ENCODE peak calls at places on chromosomes 12 and 14, in nine cellular contexts. L is A549, O is uterus, F is Calu3, A is hepatocyte, B is progenitor cell of endocrine pancreas, Q is B cell, P is AG09309, W is left ventricle myocardium inferior. C is an unnamed sample.

GRCh38 chr12:57008113-57008687 is 1.9 kb upstream of the ZBTB39 start:
- DNase-seq in L (peak), O (no peak), F (peak), A (peak), B (no peak), Q (no peak), P (peak), W (no peak), C (no peak)

GRCh38 chr12:18141583-18141982 is 51.6 kb upstream of the RERGL start:
- DNase-seq in L (no peak), O (no peak), F (peak), A (no peak), B (no peak), Q (no peak), P (no peak), W (no peak), C (no peak)

GRCh38 chr12:13044002-13044858 is at the start of gene FAM234B:
- DNase-seq in L (peak), O (peak), F (peak), A (peak), B (peak), Q (peak), P (peak), W (peak), C (peak)

GRCh38 chr12:1776139-1776975 is 44.0 kb upstream of the LRTM2 start:
- DNase-seq in L (peak), O (no peak), F (no peak), A (no peak), B (no peak), Q (no peak), P (peak), W (no peak), C (no peak)

GRCh38 chr12:22541496-22541895 is 2.8 kb downstream of the C2CD5 start:
- DNase-seq in L (no peak), O (no peak), F (no peak), A (no peak), B (no peak), Q (no peak), P (no peak), W (no peak), C (no peak)

GRCh38 chr12:94769040-94769420 is 118.7 kb upstream of the TMCC3 start:
- DNase-seq in L (no peak), O (no peak), F (no peak), A (no peak), B (no peak), Q (peak), P (no peak), W (no peak), C (no peak)

GRCh38 chr12:53805801-53806200 is 54.0 kb upstream of the CISTR start:
- DNase-seq in L (no peak), O (no peak), F (no peak), A (no peak), B (no peak), Q (no peak), P (no peak), W (no peak), C (no peak)

GRCh38 chr12:30756074-30756473 is 1.3 kb upstream of the CAPRIN2 start:
- DNase-seq in L (peak), O (peak), F (peak), A (no peak), B (no peak), Q (no peak), P (no peak), W (no peak), C (no peak)

GRCh38 chr14:99047436-99048110 is 224.4 kb downstream of the BCL11B start:
- DNase-seq in L (no peak), O (no peak), F (no peak), A (no peak), B (no peak), Q (no peak), P (no peak), W (no peak), C (no peak)

GRCh38 chr12:68180792-68181744 is 21.5 kb upstream of the IFNG start:
- DNase-seq in L (no peak), O (no peak), F (no peak), A (peak), B (no peak), Q (no peak), P (no peak), W (no peak), C (no peak)

GRCh38 chr14:68191567-68192321 is 372.2 kb downstream of the RAD51B start:
- DNase-seq in L (peak), O (no peak), F (peak), A (peak), B (no peak), Q (no peak), P (no peak), W (no peak), C (no peak)

GRCh38 chr12:57154076-57154475 is 6.7 kb upstream of the LRP1-AS start:
- DNase-seq in L (no peak), O (no peak), F (no peak), A (no peak), B (no peak), Q (no peak), P (no peak), W (no peak), C (no peak)

GRCh38 chr14:36604757-36605505 is 22.5 kb upstream of the NKX2-8 start:
- DNase-seq in L (peak), O (no peak), F (peak), A (peak), B (peak), Q (peak), P (peak), W (no peak), C (peak)
- TF ChIP-seq CTCF in L (peak), O (no peak), F (peak), A (peak), B (peak), Q (peak), P (peak), W (peak), C (peak)

GRCh38 chr14:36505193-36505815 is 14.7 kb downstream of the NKX2-1 start:
- DNase-seq in L (no peak), O (no peak), F (no peak), A (peak), B (no peak), Q (peak), P (no peak), W (no peak), C (no peak)

GRCh38 chr14:36507847-36508417 is 12.1 kb downstream of the NKX2-1 start:
- DNase-seq in L (no peak), O (no peak), F (no peak), A (no peak), B (no peak), Q (no peak), P (no peak), W (no peak), C (no peak)

GRCh38 chr14:36504805-36505192 is 15.2 kb downstream of the NKX2-1 start:
- DNase-seq in L (no peak), O (no peak), F (no peak), A (no peak), B (no peak), Q (no peak), P (no peak), W (no peak), C (no peak)

GRCh38 chr14:36506732-36507614 is 13.1 kb downstream of the NKX2-1 start:
- DNase-seq in L (no peak), O (no peak), F (no peak), A (no peak), B (no peak), Q (no peak), P (no peak), W (no peak), C (no peak)

GRCh38 chr14:36505892-36506731 is 13.9 kb downstream of the NKX2-1 start:
- DNase-seq in L (no peak), O (no peak), F (no peak), A (no peak), B (no peak), Q (no peak), P (no peak), W (no peak), C (peak)
- TF ChIP-seq CTCF in L (no peak), O (no peak), F (no peak), A (peak), B (peak), Q (no peak), P (no peak), W (no peak), C (no peak)

DNA sequence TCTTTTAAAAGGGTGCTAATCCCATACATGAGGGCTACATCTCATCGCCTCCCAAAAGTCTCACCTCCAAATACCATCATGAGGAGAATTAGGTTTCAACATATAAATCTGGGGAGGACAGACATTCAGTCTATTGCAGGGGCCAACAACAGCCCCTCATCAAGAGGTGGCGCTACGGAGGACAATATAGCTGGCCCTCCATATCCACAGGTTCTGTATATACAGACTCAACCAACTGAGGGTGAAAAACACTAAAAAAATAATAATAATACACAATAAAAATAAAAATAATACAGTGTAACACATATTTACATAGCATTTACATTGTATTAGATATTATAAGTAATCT is 19.1 kb upstream of the PCNX1 start:
- DNase-seq in L (no peak), O (no peak), F (no peak), A (no peak), B (no peak), Q (no peak), P (no peak), W (no peak), C (no peak)
- TF ChIP-seq CTCF in L (no peak), O (no peak), F (no peak), A (no peak), B (no peak), Q (no peak), P (no peak), W (no peak), C (no peak)

GRCh38 chr12:41661141-41661540 is 473.0 kb downstream of the PDZRN4 start:
- DNase-seq in L (no peak), O (no peak), F (no peak), A (no peak), B (no peak), Q (no peak), P (no peak), W (no peak), C (no peak)

GRCh38 chr12:41663487-41664258 is 475.6 kb downstream of the PDZRN4 start:
- DNase-seq in L (peak), O (no peak), F (no peak), A (peak), B (no peak), Q (no peak), P (no peak), W (no peak), C (no peak)
- TF ChIP-seq CTCF in L (peak), O (peak), F (no peak), A (peak), B (peak), Q (no peak), P (no peak), W (peak), C (peak)

DNA sequence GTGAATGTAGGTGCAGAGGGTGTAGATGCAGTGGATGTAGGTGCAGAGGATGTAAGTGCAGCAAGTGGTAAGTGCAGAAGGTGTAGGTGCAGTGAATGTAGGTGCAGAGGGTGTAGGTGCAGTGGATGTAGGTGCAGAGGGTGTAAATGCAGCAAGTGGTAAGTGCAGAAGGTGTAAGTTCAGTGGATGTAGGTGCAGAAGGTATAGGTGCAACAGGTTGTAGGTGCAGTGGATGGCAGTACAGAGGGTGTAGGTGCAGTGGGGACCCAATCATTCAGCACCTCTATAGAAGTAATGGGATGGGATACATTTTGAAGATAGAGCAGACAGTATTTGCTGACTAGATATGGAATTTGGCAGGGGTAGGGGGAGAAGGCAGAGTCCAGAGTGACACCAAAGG is 85.0 kb downstream of the HECTD4 start:
- DNase-seq in L (no peak), O (no peak), F (no peak), A (no peak), B (no peak), Q (no peak), P (no peak), W (no peak), C (no peak)
- TF ChIP-seq CTCF in L (no peak), O (no peak), F (no peak), A (no peak), B (no peak), Q (no peak), P (no peak), W (no peak), C (no peak)

GRCh38 chr12:89424394-89424793 is 72.1 kb upstream of the DUSP6 start:
- DNase-seq in L (no peak), O (no peak), F (no peak), A (no peak), B (no peak), Q (no peak), P (no peak), W (no peak), C (no peak)

GRCh38 chr12:89418228-89418910 is 66.1 kb upstream of the DUSP6 start:
- DNase-seq in L (no peak), O (no peak), F (no peak), A (no peak), B (no peak), Q (no peak), P (no peak), W (no peak), C (no peak)

GRCh38 chr12:89424846-89425245 is 72.5 kb upstream of the DUSP6 start:
- DNase-seq in L (no peak), O (no peak), F (no peak), A (no peak), B (no peak), Q (no peak), P (no peak), W (no peak), C (no peak)

GRCh38 chr12:89417246-89417977 is 65.1 kb upstream of the DUSP6 start:
- DNase-seq in L (peak), O (no peak), F (peak), A (no peak), B (no peak), Q (no peak), P (peak), W (no peak), C (no peak)

DNA sequence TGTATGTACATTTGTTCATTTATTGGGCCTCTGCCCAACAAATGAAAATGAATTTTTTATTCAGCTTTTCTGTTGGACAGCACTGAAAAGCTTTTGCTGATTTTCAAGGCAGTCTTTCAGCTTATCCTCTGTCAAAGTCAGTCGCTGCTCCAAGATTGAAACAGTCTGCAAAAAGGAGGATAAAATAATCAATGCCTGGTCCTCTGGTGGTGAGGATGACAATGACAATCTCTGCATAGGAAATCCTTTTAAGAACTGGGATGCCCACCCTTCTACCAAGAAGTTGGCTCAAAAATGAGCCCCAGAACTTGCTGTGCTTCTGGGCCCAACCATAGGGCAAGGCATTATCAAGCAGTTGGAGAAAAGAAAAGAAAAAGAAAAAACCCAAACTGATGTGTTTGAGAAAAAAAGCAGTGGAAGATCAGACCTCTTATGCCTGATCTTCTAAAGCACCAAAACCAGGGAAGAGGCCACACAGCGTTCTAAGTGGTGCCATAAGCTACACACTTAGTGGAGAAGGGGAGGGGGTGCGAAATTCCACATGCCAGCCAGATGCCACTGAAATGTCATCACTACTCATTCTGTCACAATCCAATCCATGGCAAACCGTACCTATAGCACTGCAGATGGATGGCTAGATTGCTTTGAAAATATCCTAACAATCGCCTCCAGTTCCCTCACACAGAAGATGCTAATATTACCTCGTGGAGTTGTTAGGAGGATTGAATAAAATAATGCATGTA is 69.0 kb upstream of the DUSP6 start:
- DNase-seq in L (no peak), O (no peak), F (no peak), A (no peak), B (no peak), Q (no peak), P (no peak), W (no peak), C (no peak)
- TF ChIP-seq CTCF in L (no peak), O (peak), F (no peak), A (no peak), B (peak), Q (no peak), P (no peak), W (peak), C (peak)

C was measured in neural crest cell.